ENCODE peak calls at places on chromosomes 6 and 20, in ten cellular contexts. F, O, R, W, X, K, N, Q, D and B are unnamed samples.

GRCh38 chr6:19830171-19830570 is 7.0 kb upstream of the ID4 start:
- DNase-seq in F (no peak), O (no peak), R (peak), W (no peak), X (no peak), K (no peak), N (no peak), Q (no peak), D (no peak), B (peak)

GRCh38 chr20:64261138-64261537 is 5.6 kb downstream of the PCMTD2 start:
- DNase-seq in F (no peak), O (no peak), R (no peak), W (no peak), X (peak), K (no peak), N (no peak), Q (no peak), D (no peak), B (peak)

GRCh38 chr20:19406371-19406770 is 193.9 kb downstream of the SLC24A3 start:
- DNase-seq in F (no peak), O (no peak), R (no peak), W (no peak), X (no peak), K (no peak), N (no peak), Q (no peak), D (no peak), B (no peak)

GRCh38 chr6:165106261-165106660 is 203.1 kb downstream of the C6orf118 start:
- DNase-seq in F (no peak), O (no peak), R (no peak), W (peak), X (no peak), K (no peak), N (no peak), Q (no peak), D (no peak), B (peak)

GRCh38 chr20:58271596-58272460 is 37.7 kb upstream of the RAB22A start:
- DNase-seq in F (no peak), O (no peak), R (no peak), W (no peak), X (no peak), K (no peak), N (peak), Q (no peak), D (peak), B (no peak)

GRCh38 chr20:51318058-51318960 is 224.2 kb downstream of the NFATC2 start:
- DNase-seq in F (peak), O (peak), R (no peak), W (no peak), X (no peak), K (peak), N (peak), Q (peak), D (peak), B (peak)

GRCh38 chr6:155782739-155783459 is 327.3 kb upstream of the NOX3 start:
- DNase-seq in F (no peak), O (no peak), R (no peak), W (no peak), X (peak), K (no peak), N (no peak), Q (no peak), D (no peak), B (peak)

GRCh38 chr6:121608270-121608669 is 172.8 kb downstream of the GJA1 start:
- DNase-seq in F (no peak), O (no peak), R (no peak), W (no peak), X (peak), K (no peak), N (no peak), Q (no peak), D (no peak), B (no peak)

GRCh38 chr6:111263837-111264236 is 176.5 kb downstream of the SLC16A10 start:
- DNase-seq in F (no peak), O (no peak), R (peak), W (peak), X (peak), K (no peak), N (no peak), Q (no peak), D (peak), B (peak)

GRCh38 chr6:83371428-83371827 is 59.4 kb downstream of the ME1 start:
- DNase-seq in F (no peak), O (no peak), R (peak), W (no peak), X (peak), K (no peak), N (no peak), Q (no peak), D (no peak), B (peak)

GRCh38 chr6:17610835-17611234 is 10.7 kb downstream of the FAM8A1 start:
- DNase-seq in F (no peak), O (no peak), R (no peak), W (no peak), X (no peak), K (no peak), N (no peak), Q (no peak), D (no peak), B (no peak)

GRCh38 chr6:135875446-135875845 is 23.9 kb downstream of the PDE7B start:
- DNase-seq in F (no peak), O (no peak), R (no peak), W (no peak), X (peak), K (no peak), N (no peak), Q (no peak), D (no peak), B (no peak)

GRCh38 chr6:110590821-110591351 is 114.5 kb upstream of the SLC22A16 start:
- DNase-seq in F (no peak), O (no peak), R (peak), W (peak), X (no peak), K (no peak), N (peak), Q (no peak), D (peak), B (peak)

GRCh38 chr6:143965503-143966171 is 42.4 kb downstream of the PLAGL1 start:
- DNase-seq in F (no peak), O (no peak), R (peak), W (peak), X (peak), K (no peak), N (no peak), Q (no peak), D (no peak), B (peak)

GRCh38 chr6:117919775-117920492 is 12.9 kb downstream of the SLC35F1 start:
- DNase-seq in F (peak), O (peak), R (no peak), W (no peak), X (no peak), K (no peak), N (no peak), Q (peak), D (no peak), B (peak)

GRCh38 chr20:19492116-19492515 is 265.9 kb upstream of the RIN2 start:
- DNase-seq in F (no peak), O (no peak), R (no peak), W (no peak), X (no peak), K (no peak), N (no peak), Q (no peak), D (no peak), B (no peak)

GRCh38 chr6:85726206-85726605 is 83.5 kb upstream of the SYNCRIP start:
- DNase-seq in F (no peak), O (no peak), R (no peak), W (no peak), X (peak), K (no peak), N (no peak), Q (no peak), D (no peak), B (no peak)

GRCh38 chr20:46674253-46675083 is 14.8 kb downstream of the TP53RK start:
- DNase-seq in F (peak), O (no peak), R (no peak), W (peak), X (no peak), K (no peak), N (no peak), Q (no peak), D (no peak), B (no peak)

GRCh38 chr20:62891111-62891510 is 29.5 kb upstream of the TCFL5 start:
- DNase-seq in F (no peak), O (no peak), R (no peak), W (peak), X (no peak), K (no peak), N (no peak), Q (no peak), D (peak), B (no peak)

GRCh38 chr6:79699606-79700005 is 68.5 kb downstream of the SH3BGRL2 start:
- DNase-seq in F (no peak), O (no peak), R (no peak), W (no peak), X (no peak), K (no peak), N (no peak), Q (no peak), D (no peak), B (no peak)

GRCh38 chr20:346640-347316 is at the start of gene NRSN2:
- DNase-seq in F (peak), O (peak), R (peak), W (peak), X (peak), K (peak), N (peak), Q (peak), D (peak), B (peak)

GRCh38 chr20:57400821-57401564 is 9.8 kb downstream of the RBM38 start:
- DNase-seq in F (peak), O (no peak), R (no peak), W (peak), X (no peak), K (no peak), N (peak), Q (no peak), D (no peak), B (no peak)

GRCh38 chr6:36340671-36341454 is 4.2 kb upstream of the BNIP5 start:
- DNase-seq in F (peak), O (peak), R (peak), W (peak), X (peak), K (peak), N (peak), Q (peak), D (peak), B (peak)

GRCh38 chr6:42453649-42454427 is 2.1 kb upstream of the TRERF1 start:
- DNase-seq in F (peak), O (peak), R (peak), W (peak), X (peak), K (peak), N (peak), Q (no peak), D (no peak), B (peak)

GRCh38 chr6:166861304-166861703 is 95.0 kb downstream of the RNASET2 start:
- DNase-seq in F (no peak), O (no peak), R (no peak), W (no peak), X (no peak), K (no peak), N (no peak), Q (no peak), D (no peak), B (no peak)

GRCh38 chr6:6591778-6592388 is 3.4 kb downstream of the LY86 start:
- DNase-seq in F (no peak), O (no peak), R (no peak), W (no peak), X (no peak), K (no peak), N (peak), Q (no peak), D (no peak), B (no peak)

GRCh38 chr20:23655551-23656211 is 17.9 kb upstream of the CST3 start:
- DNase-seq in F (peak), O (no peak), R (no peak), W (peak), X (no peak), K (no peak), N (no peak), Q (peak), D (no peak), B (peak)

GRCh38 chr6:69865126-69865525 is 1.2 kb upstream of the COL19A1 start:
- DNase-seq in F (no peak), O (no peak), R (peak), W (peak), X (peak), K (no peak), N (no peak), Q (no peak), D (no peak), B (peak)

GRCh38 chr20:58471161-58471834 is 43.9 kb downstream of the APCDD1L start:
- DNase-seq in F (peak), O (no peak), R (no peak), W (no peak), X (no peak), K (no peak), N (no peak), Q (no peak), D (no peak), B (no peak)